ENCODE peak calls at places on chromosomes 7 and 10, in five cellular contexts. B is G401, A is M059J, V is DMS153, H is anterior cingulate cortex. Q is an unnamed sample.

GRCh38 chr7:48337012-48337621 is 165.9 kb downstream of the ABCA13 start:
- DNase-seq in B (peak), A (peak), V (no peak), H (no peak), Q (peak)

GRCh38 chr10:63633677-63634487 is 112.7 kb downstream of the REEP3 start:
- DNase-seq in B (peak), A (peak), V (peak), H (no peak), Q (peak)

GRCh38 chr10:97553575-97554100 is 18.9 kb upstream of the ANKRD2 start:
- DNase-seq in B (no peak), A (peak), V (peak), H (no peak), Q (peak)

GRCh38 chr7:91182819-91183405 is 81.3 kb upstream of the FZD1 start:
- DNase-seq in B (no peak), A (peak), V (no peak), H (no peak), Q (no peak)

GRCh38 chr7:39950473-39951155 is 558 bp downstream of the CDK13 start:
- DNase-seq in B (peak), A (no peak), V (no peak), H (peak), Q (peak)

GRCh38 chr7:81774496-81774895 is 4.6 kb upstream of the HGF start:
- DNase-seq in B (no peak), A (peak), V (no peak), H (no peak), Q (no peak)

GRCh38 chr7:111663771-111664170 is 101.5 kb upstream of the IMMP2L start:
- DNase-seq in B (no peak), A (no peak), V (no peak), H (no peak), Q (no peak)

GRCh38 chr10:37960738-37961137 is 15.7 kb downstream of the ZNF25 start:
- DNase-seq in B (no peak), A (no peak), V (no peak), H (no peak), Q (no peak)

GRCh38 chr10:44952779-44953231 is 6.8 kb upstream of the RASSF4 start:
- DNase-seq in B (no peak), A (no peak), V (no peak), H (no peak), Q (no peak)

GRCh38 chr10:113650172-113650571 is 13.7 kb downstream of the NRAP start:
- DNase-seq in B (no peak), A (peak), V (no peak), H (no peak), Q (no peak)

GRCh38 chr10:110843031-110843430 is 28.7 kb upstream of the PDCD4 start:
- DNase-seq in B (no peak), A (no peak), V (no peak), H (no peak), Q (peak)

GRCh38 chr7:8092140-8092539 is 123.5 kb downstream of the GLCCI1 start:
- DNase-seq in B (no peak), A (no peak), V (no peak), H (no peak), Q (no peak)

GRCh38 chr7:51000956-51001355 is 218.3 kb upstream of the GRB10 start:
- DNase-seq in B (no peak), A (no peak), V (no peak), H (no peak), Q (no peak)

GRCh38 chr7:29189743-29190201 is 4.8 kb upstream of the CHN2 start:
- DNase-seq in B (peak), A (peak), V (peak), H (peak), Q (peak)

GRCh38 chr10:124104011-124104627 is 10.7 kb upstream of the CHST15 start:
- DNase-seq in B (no peak), A (no peak), V (no peak), H (no peak), Q (no peak)

GRCh38 chr10:27644307-27644939 is 101.2 kb downstream of the MKX start:
- DNase-seq in B (no peak), A (no peak), V (no peak), H (no peak), Q (no peak)

GRCh38 chr10:44039599-44039998 is 345.3 kb downstream of the CXCL12 start:
- DNase-seq in B (no peak), A (no peak), V (no peak), H (no peak), Q (no peak)

GRCh38 chr7:46776790-46777189 is 805.1 kb downstream of the TNS3 start:
- DNase-seq in B (no peak), A (peak), V (no peak), H (no peak), Q (peak)

GRCh38 chr7:2049782-2050510 is 182.8 kb downstream of the MAD1L1 start:
- DNase-seq in B (no peak), A (no peak), V (no peak), H (no peak), Q (no peak)

Q was measured in pons.